ENCODE peak calls at places on chromosomes 2 and 18, in six cellular contexts. I is A549, V is PC-9, D is HL-60, Q is psoas muscle, G is spleen. W is an unnamed sample.

GRCh38 chr2:222944552-222944951 is 83.7 kb downstream of the ACSL3 start:
- DNase-seq in I (no peak), D (no peak), V (no peak), G (no peak), Q (no peak), W (no peak)

GRCh38 chr2:230669386-230669935 is 43.2 kb upstream of the CAB39 start:
- DNase-seq in I (no peak), D (no peak), G (no peak), Q (no peak), V (no peak), W (no peak)

GRCh38 chr2:316381-316780 is 28.5 kb upstream of the ALKAL2 start:
- DNase-seq in D (no peak), V (no peak), G (no peak), Q (no peak), I (no peak), W (no peak)

GRCh38 chr2:213232649-213233437 is 51.4 kb upstream of the SPAG16 start:
- DNase-seq in G (peak; percentile 78), V (no peak), Q (no peak), D (no peak), I (no peak), W (no peak)

GRCh38 chr2:192500550-192501200 is 305.9 kb upstream of the TMEFF2 start:
- DNase-seq in I (peak; percentile 74), D (peak; percentile 18), V (no peak), G (no peak), Q (no peak), W (no peak)

GRCh38 chr2:200156140-200156858 is 150.2 kb upstream of the SPATS2L start:
- DNase-seq in I (peak; percentile 62), G (no peak), V (peak; percentile 26), Q (no peak), D (no peak), W (peak; percentile 20)

GRCh38 chr2:177554365-177554764 is 161.8 kb downstream of the AGPS start:
- DNase-seq in D (no peak), V (no peak), I (no peak), G (no peak), Q (no peak), W (no peak)

GRCh38 chr18:65983750-65984149 is 232.9 kb downstream of the CDH7 start:
- DNase-seq in D (no peak), Q (no peak), G (no peak), V (no peak), I (no peak), W (no peak)

GRCh38 chr2:203279288-203279687 is 40.5 kb downstream of the CYP20A1 start:
- DNase-seq in D (no peak), V (no peak), Q (no peak), G (no peak), I (peak; percentile 23), W (no peak)

GRCh38 chr2:234773129-234773528 is 178.7 kb upstream of the SH3BP4 start:
- DNase-seq in I (no peak), D (no peak), V (no peak), Q (no peak), G (no peak), W (no peak)

GRCh38 chr18:35174093-35174731 is 66.6 kb upstream of the ZNF397 start:
- DNase-seq in D (peak; percentile 90), I (no peak), V (no peak), Q (no peak), G (no peak), W (no peak)

GRCh38 chr2:135091681-135092080 is 39.6 kb downstream of the RAB3GAP1 start:
- DNase-seq in I (no peak), G (no peak), D (no peak), V (no peak), Q (no peak), W (no peak)

GRCh38 chr2:231991664-231992063 is 30.2 kb downstream of the DIS3L2 start:
- DNase-seq in D (no peak), Q (no peak), I (no peak), V (no peak), G (no peak), W (no peak)

GRCh38 chr18:69943021-69943420 is 4.7 kb downstream of the CD226 start:
- DNase-seq in V (no peak), I (no peak), Q (no peak), D (no peak), G (no peak), W (no peak)

GRCh38 chr2:49532702-49533101 is 378.4 kb upstream of the FSHR start:
- DNase-seq in D (no peak), G (no peak), I (no peak), V (no peak), Q (no peak), W (no peak)

GRCh38 chr2:225100856-225101294 is 58.6 kb upstream of the DOCK10 start:
- DNase-seq in G (no peak), Q (no peak), D (no peak), V (peak; percentile 51), I (peak; percentile 91), W (peak; percentile 39)

GRCh38 chr2:238924496-238925195 is 76.8 kb downstream of the TWIST2 start:
- DNase-seq in D (no peak), Q (no peak), V (no peak), I (no peak), G (peak; percentile 24), W (no peak)

DNA sequence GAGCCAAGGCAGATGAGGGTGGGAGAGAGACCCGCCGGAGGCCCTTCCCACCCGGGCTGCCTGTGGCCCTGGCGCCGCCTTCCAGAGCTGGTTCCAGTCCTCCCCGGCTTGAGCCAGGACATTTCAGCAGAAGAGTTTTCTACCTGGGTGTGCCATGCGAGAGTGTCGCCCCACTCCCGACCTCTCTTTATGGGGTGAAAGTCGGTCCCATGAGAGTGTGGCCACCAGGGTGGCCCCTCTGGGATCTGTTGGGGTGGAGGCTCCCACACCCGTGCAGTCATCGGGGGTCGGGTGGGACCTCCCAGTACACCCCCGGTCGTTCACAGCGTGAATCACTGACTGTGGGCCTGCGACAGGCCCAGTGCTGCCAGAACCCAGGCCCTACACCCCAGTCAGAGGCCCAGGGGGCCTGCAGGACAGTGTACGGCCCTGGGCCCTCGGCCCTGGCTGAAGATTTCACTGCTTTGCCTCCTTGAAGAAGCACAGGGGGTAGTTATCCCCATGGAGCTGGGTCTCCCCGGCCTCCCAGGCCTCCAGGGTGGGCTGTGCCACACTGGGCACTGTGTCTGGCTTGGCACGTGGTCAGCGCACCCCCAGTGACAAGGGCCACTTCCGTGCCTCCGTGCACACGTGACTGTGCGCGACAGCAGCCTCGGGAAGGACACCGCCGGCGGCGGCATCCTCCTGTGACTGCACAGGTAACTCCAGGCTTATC is 5.9 kb downstream of the NFATC1 start:
- DNase-seq in I (no peak), V (no peak), G (peak; percentile 84), Q (peak; percentile 22), D (no peak), W (no peak)
- H3K27ac ChIP-seq in I (no peak overlapping the region), V (no peak overlapping the region), G (peak overlapping the region; percentile 97), Q (peak overlapping the region; percentile 94), D (no peak overlapping the region), W (no peak overlapping the region)

DNA sequence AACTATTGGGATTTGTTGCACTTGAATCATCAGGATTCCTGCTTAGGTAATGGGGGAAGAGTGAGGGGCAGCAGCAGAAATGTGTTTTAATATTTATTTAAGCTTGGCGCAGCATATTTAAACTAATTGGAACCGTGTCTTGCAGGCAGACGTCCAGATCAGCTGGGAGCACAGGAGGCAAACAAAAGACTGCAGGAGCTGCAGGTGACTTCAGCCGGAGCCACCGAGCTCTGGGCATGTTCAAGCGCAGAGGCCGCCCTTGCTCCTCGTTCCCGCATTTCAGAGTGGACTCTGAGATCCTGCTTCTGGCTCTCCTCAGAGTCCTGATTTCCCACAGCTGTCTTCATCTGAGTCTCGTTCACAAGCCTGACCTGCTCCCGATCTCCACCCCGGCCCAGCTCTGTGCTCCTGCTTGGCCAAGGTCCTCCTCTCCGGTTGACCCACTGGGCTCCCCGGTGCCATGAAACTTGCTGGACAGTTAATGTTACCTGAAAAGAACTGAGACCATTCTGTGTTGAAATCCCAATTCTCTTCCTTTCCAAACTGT is 475.5 kb downstream of the SOX11 start:
- DNase-seq in I (no peak), V (no peak), Q (no peak), D (no peak), G (no peak), W (no peak)
- H3K27ac ChIP-seq in I (no peak overlapping the region), V (no peak overlapping the region), Q (no peak overlapping the region), D (no peak overlapping the region), G (no peak overlapping the region), W (no peak overlapping the region)

GRCh38 chr2:189204322-189204941 is 24.9 kb upstream of the COL5A2 start:
- DNase-seq in D (no peak), Q (no peak), G (no peak), I (peak; percentile 53), V (no peak), W (peak; percentile 68)
- H3K27ac ChIP-seq in D (no peak overlapping the region), Q (no peak overlapping the region), G (no peak overlapping the region), I (peak overlapping the region; percentile 96), V (peak overlapping the region; percentile 44), W (peak overlapping the region; percentile 92)

DNA sequence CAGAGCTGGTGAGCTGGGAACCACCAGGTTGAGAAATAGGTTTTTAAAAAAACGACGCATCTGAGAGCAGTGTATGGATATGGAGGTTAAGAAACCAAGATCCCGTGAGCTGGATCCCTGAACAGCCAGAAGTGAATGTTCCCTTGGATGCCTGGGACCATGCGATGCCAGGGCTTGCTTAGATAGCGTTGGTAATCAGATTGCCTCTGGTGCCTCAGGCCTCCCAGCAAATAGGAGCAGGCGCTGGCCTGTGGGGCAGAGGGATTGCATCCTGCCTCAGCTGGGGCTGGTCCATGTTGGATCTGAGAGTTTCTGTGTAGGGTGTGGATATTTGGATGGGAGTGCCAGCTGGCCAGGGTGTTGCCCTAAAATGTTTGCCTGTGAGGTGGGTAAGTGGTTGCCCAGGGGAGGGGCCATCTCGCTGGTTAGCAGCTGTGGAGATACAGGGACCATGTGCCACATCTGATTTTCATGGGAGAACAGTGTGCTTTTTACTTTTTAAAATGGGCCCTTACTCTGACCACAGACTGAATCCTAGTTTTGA is 80.8 kb upstream of the MCFD2 start:
- DNase-seq in G (no peak), V (no peak), D (no peak), Q (no peak), I (no peak), W (no peak)
- H3K27ac ChIP-seq in G (no peak overlapping the region), V (no peak overlapping the region), D (no peak overlapping the region), Q (no peak overlapping the region), I (no peak overlapping the region), W (no peak overlapping the region)

GRCh38 chr2:8675543-8675942 is 6.3 kb upstream of the ID2 start:
- DNase-seq in Q (no peak), I (no peak), G (no peak), D (no peak), V (no peak), W (no peak)
- H3K27ac ChIP-seq in Q (no peak overlapping the region), I (no peak overlapping the region), G (no peak overlapping the region), D (no peak overlapping the region), V (no peak overlapping the region), W (no peak overlapping the region)

DNA sequence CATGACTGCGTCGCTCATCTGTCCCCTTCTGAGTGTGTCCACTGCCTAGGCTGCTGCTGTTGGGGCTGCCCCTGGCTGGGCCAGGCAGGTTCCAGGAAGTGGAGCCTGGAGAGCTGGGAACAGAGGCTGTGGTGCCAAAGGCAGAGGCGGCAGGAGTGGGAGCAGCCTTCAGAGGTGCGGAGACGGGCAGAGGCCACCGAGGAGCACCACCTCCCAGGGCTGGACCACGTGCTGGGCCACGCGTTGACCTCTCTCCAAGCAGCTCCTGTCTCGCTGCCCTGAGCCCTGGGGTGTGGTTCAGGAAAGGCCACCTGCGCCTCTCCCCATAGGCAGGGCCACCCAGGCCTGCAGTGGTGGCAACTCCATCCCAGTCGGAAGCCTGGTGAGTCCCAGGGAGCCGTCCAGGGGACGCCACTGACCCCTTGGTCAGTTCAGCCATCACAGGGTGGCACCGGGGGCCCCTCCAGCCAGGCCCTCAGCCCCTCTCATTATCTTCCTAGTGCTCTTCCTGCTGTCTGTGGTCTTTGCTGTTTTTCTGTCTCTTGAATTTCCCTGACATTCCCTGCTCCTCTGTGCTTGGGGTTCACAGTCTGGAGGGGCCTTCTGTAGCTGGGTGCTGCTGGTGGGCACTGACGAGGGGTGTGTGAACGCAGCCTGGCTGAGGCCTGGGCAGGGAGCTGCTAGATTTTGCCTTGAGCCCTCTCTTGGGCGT is 122.8 kb upstream of the HS6ST1 start:
- DNase-seq in V (no peak), D (no peak), I (no peak), G (peak; percentile 72), Q (no peak), W (no peak)
- H3K27ac ChIP-seq in V (no peak overlapping the region), D (peak overlapping the region; percentile 73), I (no peak overlapping the region), G (peak overlapping the region; percentile 71), Q (no peak overlapping the region), W (no peak overlapping the region)

W was measured in Panc1.